ENCODE peak calls at places on chromosomes 11 and 22, in seven cellular contexts. C is BE2C, V is HepG2, Q is upper lobe of right lung, S is pancreas, N is GM23338, W is Calu3. B is an unnamed sample.

GRCh38 chr22:45296628-45297297 is 12.0 kb downstream of the UPK3A start:
- DNase-seq in C (no peak), V (no peak), Q (no peak), S (no peak), N (no peak), W (no peak), B (no peak)

GRCh38 chr11:113382121-113382520 is 5.5 kb upstream of the ANKK1 start:
- DNase-seq in C (no peak), V (no peak), Q (no peak), S (no peak), N (no peak), W (no peak), B (no peak)

GRCh38 chr11:13963169-13963948 is 836 bp downstream of the SPON1 start:
- DNase-seq in C (no peak), V (no peak), Q (no peak), S (no peak), N (peak), W (no peak), B (peak)

GRCh38 chr11:104076455-104076854 is 40.0 kb downstream of the DDI1 start:
- DNase-seq in C (no peak), V (no peak), Q (no peak), S (no peak), N (no peak), W (no peak), B (no peak)

GRCh38 chr22:39960791-39961746 is 872 bp downstream of the TMA7B start:
- DNase-seq in C (no peak), V (no peak), Q (no peak), S (no peak), N (no peak), W (no peak), B (no peak)

GRCh38 chr11:113596658-113597057 is 109.5 kb downstream of the TMPRSS5 start:
- DNase-seq in C (no peak), V (no peak), Q (no peak), S (no peak), N (peak), W (no peak), B (no peak)

GRCh38 chr11:69371731-69372588 is 78.0 kb downstream of the MYEOV start:
- DNase-seq in C (no peak), V (no peak), Q (peak), S (no peak), N (no peak), W (no peak), B (no peak)

GRCh38 chr11:12285106-12285505 is 92.3 kb upstream of the PARVA start:
- DNase-seq in C (no peak), V (no peak), Q (no peak), S (no peak), N (no peak), W (no peak), B (no peak)

DNA sequence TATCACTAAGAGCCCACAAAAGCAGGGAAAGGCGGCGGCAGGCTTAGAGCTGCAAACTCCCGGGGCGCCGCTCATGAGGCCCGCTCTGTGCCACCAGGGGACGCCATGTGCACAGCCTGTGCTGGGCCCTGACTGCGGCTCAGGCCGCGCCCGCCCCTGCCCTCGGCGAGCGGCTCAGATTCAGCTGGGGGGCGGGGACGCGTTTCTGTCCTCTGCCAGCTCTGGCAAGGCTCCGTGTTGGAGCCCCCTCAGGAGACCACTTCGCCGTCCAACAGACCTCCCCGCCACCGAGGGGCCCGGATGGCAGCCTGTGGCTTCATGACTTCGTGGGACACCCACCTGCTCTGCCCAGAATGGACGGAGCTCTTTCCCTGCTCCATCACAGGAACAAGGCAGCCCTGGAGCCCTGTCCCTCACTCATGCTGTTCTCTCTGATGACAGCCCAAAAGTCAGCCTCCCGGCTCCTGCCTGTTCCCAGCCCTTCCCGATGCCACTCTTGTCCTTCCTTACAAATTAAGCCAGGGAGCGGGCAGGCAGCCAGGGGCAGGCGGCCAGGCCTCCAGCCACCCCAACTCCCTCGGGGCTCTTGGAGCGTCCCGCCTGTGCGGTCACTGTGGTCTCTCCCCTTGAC is 69.1 kb downstream of the NAT10 start:
- DNase-seq in C (peak), V (peak), Q (peak), S (peak), N (peak), W (peak), B (peak)
- TF ChIP-seq CTCF in C (peak), V (peak), Q (peak), S (peak), N (peak), W (peak), B (peak)

DNA sequence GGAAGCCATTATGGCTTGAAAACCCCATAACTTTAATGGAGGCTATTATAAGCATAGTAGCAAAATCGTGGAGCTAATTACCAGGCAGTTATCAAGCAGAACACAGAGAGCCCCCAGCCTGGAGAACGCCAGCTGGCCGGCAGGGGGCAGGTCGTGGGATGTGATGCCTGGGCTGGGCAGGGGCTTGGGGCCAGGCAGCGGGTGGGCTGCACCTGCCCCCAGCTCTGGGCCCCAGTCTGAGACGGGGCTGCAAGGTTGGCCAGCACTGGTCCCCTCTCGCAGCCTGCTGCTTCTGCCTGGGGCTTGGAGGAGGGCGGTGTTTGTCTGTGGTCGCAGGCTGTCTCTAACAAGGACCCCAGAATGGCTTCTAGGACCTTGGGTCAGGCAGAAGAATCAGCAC is 20.9 kb downstream of the B3GAT1 start:
- DNase-seq in C (no peak), V (no peak), Q (no peak), S (no peak), N (no peak), W (no peak), B (no peak)
- TF ChIP-seq CTCF in C (peak), V (no peak), Q (no peak), S (no peak), N (peak), W (no peak), B (no peak)

GRCh38 chr22:50189849-50190181 is 4.1 kb downstream of the TRABD start:
- DNase-seq in C (no peak), V (no peak), Q (no peak), S (no peak), N (no peak), W (no peak), B (no peak)
- TF ChIP-seq CTCF in C (no peak), V (no peak), Q (no peak), S (no peak), N (no peak), W (no peak), B (no peak)

GRCh38 chr11:60871378-60872061 is 4.2 kb downstream of the ZP1 start:
- DNase-seq in C (no peak), V (no peak), Q (peak), S (no peak), N (no peak), W (no peak), B (no peak)
- TF ChIP-seq CTCF in C (no peak), V (no peak), Q (peak), S (no peak), N (no peak), W (no peak), B (no peak)

DNA sequence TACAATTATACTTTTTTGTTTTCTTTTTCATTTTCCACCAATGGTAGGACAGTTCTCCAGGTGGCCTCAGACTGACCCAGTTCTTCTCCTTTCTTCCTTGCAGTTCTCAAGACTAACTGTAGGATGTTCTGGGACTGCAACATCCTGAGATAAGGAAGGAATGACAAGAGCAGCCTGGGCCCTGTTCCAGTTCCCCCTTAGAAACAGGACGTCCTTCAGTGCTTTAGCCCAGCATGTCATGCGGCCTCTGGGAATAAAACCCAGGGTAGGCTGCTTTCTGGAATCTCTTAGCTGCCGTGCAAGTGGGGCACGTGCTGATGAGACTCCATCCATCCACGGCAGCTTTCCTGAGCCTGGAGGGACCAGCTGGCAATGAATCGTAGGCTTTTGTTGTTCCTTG is 24.0 kb upstream of the CADM1 start:
- DNase-seq in C (peak), V (no peak), Q (no peak), S (no peak), N (peak), W (no peak), B (no peak)
- TF ChIP-seq CTCF in C (peak), V (no peak), Q (no peak), S (no peak), N (peak), W (no peak), B (no peak)

GRCh38 chr22:32343929-32344328 is 13.7 kb upstream of the RFPL3 start:
- DNase-seq in C (no peak), V (no peak), Q (no peak), S (no peak), N (no peak), W (no peak), B (no peak)

GRCh38 chr22:32342977-32343376 is 14.7 kb upstream of the RFPL3 start:
- DNase-seq in C (no peak), V (no peak), Q (no peak), S (no peak), N (no peak), W (no peak), B (no peak)

GRCh38 chr22:32352681-32353080 is 5.0 kb upstream of the RFPL3 start:
- DNase-seq in C (no peak), V (no peak), Q (no peak), S (no peak), N (peak), W (no peak), B (no peak)

GRCh38 chr22:32353292-32353691 is 4.4 kb upstream of the RFPL3 start:
- DNase-seq in C (no peak), V (no peak), Q (no peak), S (no peak), N (peak), W (no peak), B (no peak)

DNA sequence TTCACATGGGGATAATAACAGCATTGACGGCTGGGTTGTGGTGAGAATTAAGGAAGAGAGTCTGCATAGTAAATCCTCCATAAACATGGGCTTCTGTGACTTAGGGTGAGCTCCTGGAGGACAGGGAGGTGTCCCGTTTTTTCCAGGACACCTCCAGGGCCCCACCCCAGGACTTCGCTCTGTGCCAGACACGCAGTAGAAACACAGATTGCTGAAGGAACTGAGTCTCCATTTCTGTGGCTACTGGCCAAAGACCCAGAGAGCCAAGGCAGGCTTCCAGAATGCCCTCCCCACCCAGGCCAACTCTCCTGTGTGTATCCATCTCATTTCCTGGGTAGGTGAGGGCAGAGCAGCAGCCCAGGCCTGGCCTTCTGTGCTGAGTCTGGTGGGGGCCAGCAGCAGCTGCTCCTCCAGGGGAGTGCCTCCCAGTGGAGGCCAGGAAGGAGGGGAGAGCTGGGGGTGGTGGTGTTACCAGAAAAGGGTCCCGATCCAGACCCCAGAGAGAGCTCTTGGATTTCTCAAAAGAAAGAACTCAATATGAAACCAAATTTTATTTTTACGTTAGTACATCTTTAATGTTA is 9.5 kb upstream of the RFPL3 start:
- DNase-seq in C (no peak), V (no peak), Q (no peak), S (no peak), N (no peak), W (no peak), B (no peak)
- TF ChIP-seq CTCF in C (no peak), V (no peak), Q (no peak), S (no peak), N (no peak), W (no peak), B (no peak)

GRCh38 chr22:24128631-24129601 is 52.4 kb upstream of the SUSD2 start:
- DNase-seq in C (no peak), V (no peak), Q (no peak), S (no peak), N (no peak), W (no peak), B (no peak)

GRCh38 chr22:24137595-24137994 is 43.7 kb upstream of the SUSD2 start:
- DNase-seq in C (no peak), V (no peak), Q (no peak), S (no peak), N (no peak), W (no peak), B (no peak)

GRCh38 chr22:24129980-24130379 is 51.3 kb upstream of the SUSD2 start:
- DNase-seq in C (no peak), V (no peak), Q (no peak), S (no peak), N (no peak), W (no peak), B (no peak)

GRCh38 chr22:24134090-24134846 is 47.0 kb upstream of the SUSD2 start:
- DNase-seq in C (peak), V (no peak), Q (peak), S (no peak), N (peak), W (no peak), B (peak)

GRCh38 chr22:24133187-24133965 is 47.9 kb upstream of the SUSD2 start:
- DNase-seq in C (no peak), V (no peak), Q (peak), S (no peak), N (peak), W (no peak), B (no peak)
- TF ChIP-seq CTCF in C (peak), V (peak), Q (peak), S (no peak), N (peak), W (no peak), B (no peak)

B was measured in nephron progenitor cell.